ENCODE peak calls at places on chromosome 18, in five cellular contexts. G, E, W, H and K are unnamed samples.

GRCh38 chr18:75211721-75212625 is 1.4 kb downstream of the TSHZ1 start:
- DNase-seq in G (peak; percentile 54), E (no peak), W (peak; percentile 46), H (peak; percentile 10), K (no peak)

GRCh38 chr18:39389800-39390379 is 1824.3 kb upstream of the CELF4 start:
- DNase-seq in G (no peak), E (no peak), W (no peak), H (no peak), K (no peak)

GRCh38 chr18:52869349-52869923 is 529.4 kb downstream of the DCC start:
- DNase-seq in G (no peak), E (no peak), W (no peak), H (no peak), K (no peak)

GRCh38 chr18:77320960-77321559 is 71.4 kb downstream of the GALR1 start:
- DNase-seq in G (no peak), E (no peak), W (no peak), H (no peak), K (no peak)

GRCh38 chr18:48931680-48932461 is 18.9 kb downstream of the SMAD7 start:
- DNase-seq in G (peak; percentile 68), E (no peak), W (peak; percentile 19), H (no peak), K (no peak)

GRCh38 chr18:62325806-62326645 is 916 bp downstream of the TNFRSF11A start:
- DNase-seq in G (peak; percentile 48), E (peak; percentile 1), W (no peak), H (no peak), K (no peak)

GRCh38 chr18:49178736-49179135 is 228.0 kb upstream of the SMAD7 start:
- DNase-seq in G (peak; percentile 58), E (peak; percentile 29), W (no peak), H (no peak), K (peak; percentile 71)

GRCh38 chr18:68662779-68663178 is 52.1 kb downstream of the TMX3 start:
- DNase-seq in G (peak; percentile 60), E (peak; percentile 25), W (no peak), H (peak; percentile 2), K (no peak)

GRCh38 chr18:47830772-47831171 is 99.7 kb downstream of the SMAD2 start:
- DNase-seq in G (no peak), E (no peak), W (no peak), H (no peak), K (no peak)

GRCh38 chr18:28112056-28112470 is 64.9 kb downstream of the CDH2 start:
- DNase-seq in G (peak; percentile 81), E (peak; percentile 62), W (no peak), H (peak; percentile 89), K (no peak)

GRCh38 chr18:64851796-64852195 is 702.9 kb upstream of the LINC00305 start:
- DNase-seq in G (no peak), E (no peak), W (no peak), H (no peak), K (no peak)

GRCh38 chr18:9240270-9240669 is 94.3 kb upstream of the TWSG1 start:
- DNase-seq in G (no peak), E (no peak), W (no peak), H (no peak), K (no peak)

GRCh38 chr18:65754121-65754520 is 3.3 kb downstream of the CDH7 start:
- DNase-seq in G (no peak), E (no peak), W (no peak), H (peak; percentile 46), K (no peak)

GRCh38 chr18:22739243-22739642 is 193.9 kb upstream of the RBBP8 start:
- DNase-seq in G (no peak), E (no peak), W (no peak), H (no peak), K (no peak)

GRCh38 chr18:22914633-22915032 is 18.5 kb upstream of the RBBP8 start:
- DNase-seq in G (no peak), E (no peak), W (no peak), H (no peak), K (no peak)

GRCh38 chr18:77822552-77823138 is 573.0 kb downstream of the GALR1 start:
- DNase-seq in G (no peak), E (no peak), W (no peak), H (no peak), K (no peak)